ENCODE peak calls at places on chromosomes 11 and 22, in ten cellular contexts. V, D, F, W, A, O, P, L, G and U are unnamed samples.
A peak's percentile ranks its signal among the peaks of the same experiment; 100 is the strongest.

GRCh38 chr11:72742522-72743320 is 9.5 kb downstream of the ARAP1 start:
- DNase-seq in D (no peak), L (no peak), V (no peak), O (no peak), F (no peak), A (no peak), G (peak; percentile 48), P (no peak), W (no peak), U (peak; percentile 37)

GRCh38 chr22:41561335-41561734 is 525 bp downstream of the CSDC2 start:
- DNase-seq in G (no peak), D (no peak), F (peak; percentile 40), O (no peak), W (no peak), A (no peak), V (no peak), L (no peak), P (no peak), U (no peak)

GRCh38 chr22:44815099-44816070 is 63.0 kb downstream of the ARHGAP8 start:
- DNase-seq in A (no peak), F (no peak), L (no peak), W (no peak), O (no peak), D (no peak), G (peak; percentile 66), P (no peak), V (no peak), U (no peak)

GRCh38 chr11:123472236-123472935 is 42.3 kb downstream of the GRAMD1B start:
- DNase-seq in O (no peak), V (no peak), W (no peak), F (no peak), D (no peak), G (no peak), L (no peak), A (no peak), P (no peak), U (no peak)

GRCh38 chr11:515131-515530 is 8.1 kb upstream of the RNH1 start:
- DNase-seq in O (no peak), V (no peak), L (no peak), A (no peak), P (no peak), D (no peak), W (no peak), F (no peak), G (no peak), U (no peak)

GRCh38 chr22:50207383-50208031 is 6.7 kb downstream of the SELENOO start:
- DNase-seq in V (peak; percentile 41), L (no peak), D (no peak), G (peak; percentile 72), F (no peak), O (no peak), W (no peak), P (no peak), A (no peak), U (peak; percentile 72)

GRCh38 chr11:13405220-13405619 is 57.8 kb downstream of the BTBD10 start:
- DNase-seq in V (no peak), D (no peak), W (no peak), L (no peak), P (no peak), A (no peak), G (no peak), O (no peak), F (no peak), U (no peak)

GRCh38 chr22:32628626-32629587 is 154.3 kb downstream of the FBXO7 start:
- DNase-seq in A (no peak), D (no peak), W (no peak), V (no peak), F (no peak), P (peak; percentile 99), L (no peak), O (peak; percentile 59), G (no peak), U (no peak)

GRCh38 chr11:33262016-33262638 is 4.9 kb downstream of the HIPK3 start:
- DNase-seq in P (peak; percentile 17), O (peak; percentile 27), V (no peak), A (no peak), F (no peak), L (no peak), W (no peak), D (no peak), G (no peak), U (no peak)

GRCh38 chr11:73270089-73270854 is 1.9 kb upstream of the P2RY6 start:
- DNase-seq in A (peak; percentile 54), G (no peak), D (no peak), O (no peak), V (peak; percentile 44), L (no peak), F (no peak), W (no peak), P (no peak), U (no peak)

GRCh38 chr11:331332-332060 is 10.8 kb upstream of the IFITM3 start:
- DNase-seq in W (no peak), L (no peak), P (no peak), D (no peak), V (peak; percentile 78), A (no peak), O (no peak), G (peak; percentile 65), F (no peak), U (peak; percentile 49)

GRCh38 chr11:30016588-30017363 is at the start of gene KCNA4:
- DNase-seq in V (no peak), O (peak; percentile 53), P (no peak), W (no peak), G (peak; percentile 56), L (peak; percentile 43), F (peak; percentile 88), D (peak; percentile 66), A (no peak), U (peak; percentile 74)

DNA sequence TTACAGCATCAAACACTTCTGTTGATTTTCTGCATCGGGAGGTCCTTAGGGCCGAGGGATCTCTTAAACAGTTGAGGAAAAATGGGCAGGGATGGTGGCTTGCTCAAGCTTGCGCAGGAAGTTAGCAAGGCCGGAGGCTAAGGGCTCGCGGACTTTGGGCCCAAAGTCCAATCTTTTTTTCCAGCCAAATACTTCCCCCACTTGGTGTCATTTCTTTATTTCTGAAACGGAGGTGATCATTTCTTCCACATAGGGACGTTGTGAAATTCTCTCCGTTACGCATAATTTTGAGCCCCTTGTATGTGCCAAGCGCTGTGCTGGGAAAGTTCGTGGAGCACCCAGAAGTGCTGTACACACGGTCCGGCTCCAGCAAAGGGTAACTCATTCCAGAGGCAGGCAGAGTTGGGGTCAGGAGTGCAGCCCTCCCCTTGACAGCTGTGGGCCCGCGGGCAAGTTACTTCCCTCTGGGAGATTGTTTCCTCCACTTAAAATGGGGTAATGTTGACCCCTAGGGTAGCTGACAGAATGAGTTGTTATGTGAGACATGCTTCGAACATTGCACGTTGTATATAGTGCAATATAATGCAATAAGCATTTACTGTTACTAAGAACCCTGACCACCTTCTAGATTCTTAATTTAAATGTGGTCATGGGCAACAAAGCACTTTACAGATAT is 837 bp downstream of the MIEF1 start:
- DNase-seq in F (no peak), W (no peak), G (peak; percentile 63), O (no peak), D (no peak), P (peak; percentile 63), A (no peak), V (peak; percentile 37), L (no peak), U (no peak)
- H3K4me1 ChIP-seq in F (peaks cover 37% of the 10 kb centered on the region), W (peaks cover 24% of the 10 kb centered on the region), G (peaks cover 23% of the 10 kb centered on the region), O (peaks cover 24% of the 10 kb centered on the region), D (peaks cover 14% of the 10 kb centered on the region), P (peaks cover 13% of the 10 kb centered on the region), A (peaks cover 51% of the 10 kb centered on the region), V (peaks cover 20% of the 10 kb centered on the region), L (peaks cover 22% of the 10 kb centered on the region), U (peaks cover 8% of the 10 kb centered on the region)

GRCh38 chr11:115505165-115505564 is 950 bp upstream of the CADM1 start:
- DNase-seq in P (no peak), F (peak; percentile 52), V (no peak), G (peak; percentile 66), W (no peak), D (no peak), A (no peak), L (no peak), O (no peak), U (no peak)
- H3K4me1 ChIP-seq in P (no peaks in the 10 kb centered on the region), F (peaks cover 24% of the 10 kb centered on the region), V (peaks cover 26% of the 10 kb centered on the region), G (no peaks in the 10 kb centered on the region), W (peaks cover 26% of the 10 kb centered on the region), D (peaks cover 11% of the 10 kb centered on the region), A (peaks cover 28% of the 10 kb centered on the region), L (peaks cover 9% of the 10 kb centered on the region), O (peaks cover 9% of the 10 kb centered on the region), U (no peaks in the 10 kb centered on the region)

GRCh38 chr22:27105142-27106025 is 448.0 kb downstream of the MIAT start:
- DNase-seq in F (no peak), P (peak; percentile 62), W (no peak), O (peak; percentile 95), L (no peak), D (no peak), A (peak; percentile 92), V (no peak), G (no peak), U (peak; percentile 88)

GRCh38 chr22:27107005-27107404 is 449.6 kb downstream of the MIAT start:
- DNase-seq in D (no peak), L (no peak), O (no peak), G (no peak), W (no peak), F (no peak), A (no peak), P (no peak), V (no peak), U (no peak)

GRCh38 chr22:27110985-27111451 is 453.6 kb downstream of the MIAT start:
- DNase-seq in G (no peak), P (no peak), F (peak; percentile 36), L (no peak), O (peak; percentile 76), A (no peak), V (no peak), D (no peak), W (no peak), U (no peak)

GRCh38 chr22:27107824-27108223 is 450.4 kb downstream of the MIAT start:
- DNase-seq in F (no peak), O (peak; percentile 96), W (no peak), G (peak; percentile 87), P (peak; percentile 54), L (no peak), V (no peak), D (no peak), A (peak; percentile 91), U (peak; percentile 75)

DNA sequence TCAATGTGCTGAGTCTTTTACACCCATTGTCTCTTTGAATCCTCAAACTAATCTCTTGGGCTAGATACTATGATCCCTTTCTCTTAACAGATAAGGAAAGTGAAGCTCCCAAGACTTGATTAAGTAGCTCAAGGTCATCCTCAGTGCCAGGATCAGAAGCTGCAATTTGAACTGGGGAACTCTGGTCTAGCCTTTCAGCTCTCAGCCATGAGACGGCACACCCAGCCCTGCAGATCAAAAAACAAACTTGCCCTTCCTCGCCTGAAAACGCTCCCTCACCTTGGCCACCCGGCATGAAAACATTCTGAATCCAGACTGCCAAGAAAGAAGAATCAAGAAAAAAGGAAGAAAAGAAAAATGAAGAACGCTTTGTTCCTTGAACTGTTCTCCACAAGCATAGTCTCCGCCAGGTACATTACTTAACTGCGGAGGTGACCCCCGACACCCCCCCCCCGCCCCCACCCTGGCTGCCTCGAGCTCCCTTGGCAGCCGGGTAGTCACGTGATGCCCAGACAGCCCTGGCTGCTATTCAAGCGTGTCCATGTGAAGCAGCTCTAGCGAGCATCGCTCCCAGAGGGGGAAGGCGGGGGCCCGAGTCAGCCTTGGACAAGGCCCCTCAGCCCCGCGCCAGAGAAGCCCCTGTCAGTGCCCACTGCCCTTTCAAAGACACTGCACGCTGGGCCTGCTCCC is 451.2 kb downstream of the MIAT start:
- DNase-seq in W (no peak), V (no peak), F (no peak), O (peak; percentile 60), A (no peak), P (no peak), D (no peak), L (no peak), G (peak; percentile 86), U (peak; percentile 88)
- H3K4me1 ChIP-seq in W (no peaks in the 10 kb centered on the region), V (no peaks in the 10 kb centered on the region), F (peaks cover 10% of the 10 kb centered on the region), O (peaks cover 13% of the 10 kb centered on the region), A (peaks cover 25% of the 10 kb centered on the region), P (peaks cover 25% of the 10 kb centered on the region), D (peaks cover 12% of the 10 kb centered on the region), L (no peaks in the 10 kb centered on the region), G (no peaks in the 10 kb centered on the region), U (peaks cover 2% of the 10 kb centered on the region)

GRCh38 chr22:40329466-40329865 is 16.8 kb upstream of the ADSL start:
- DNase-seq in A (no peak), W (no peak), P (no peak), V (no peak), L (peak; percentile 28), F (no peak), D (no peak), G (no peak), O (no peak), U (no peak)
- H3K4me1 ChIP-seq in A (peaks cover 11% of the 10 kb centered on the region), W (peaks cover 97% of the 10 kb centered on the region), P (peaks cover 9% of the 10 kb centered on the region), V (peaks cover 9% of the 10 kb centered on the region), L (peaks cover 7% of the 10 kb centered on the region), F (peaks cover 43% of the 10 kb centered on the region), D (peaks cover 32% of the 10 kb centered on the region), G (no peaks in the 10 kb centered on the region), O (no peaks in the 10 kb centered on the region), U (no peaks in the 10 kb centered on the region)